ENCODE peak calls at places on chromosomes 16 and 17, in seven cellular contexts. I is COR-L47; Y is activated naive CD8-positive, alpha-beta T cell treated with anti-CD3 and anti-CD28 coated beads for 36 hours; H is stimulated activated CD8-positive, alpha-beta memory T cell treated with anti-CD3 and anti-CD28 coated beads, Interleukin-4, amount 100 ng/mL, for 1 hour; S is NCI-H2107; T is pancreas; W is NCI-H526. K is an unnamed sample.

GRCh38 chr17:48577946-48578615 is at the start of gene HOXB4:
- DNase-seq in I (peak), Y (peak), H (peak), S (peak), T (peak), W (peak), K (peak)

GRCh38 chr17:79933863-79934652 is 94.8 kb upstream of the CBX4 start:
- DNase-seq in I (no peak), Y (no peak), H (no peak), S (no peak), T (no peak), W (no peak), K (peak)

GRCh38 chr16:9901-10665 is 43.3 kb downstream of the POLR3K start:
- DNase-seq in I (no peak), Y (no peak), H (no peak), S (no peak), T (no peak), W (no peak), K (no peak)

GRCh38 chr17:16491131-16491702 is 776 bp downstream of the LRRC75A start:
- DNase-seq in I (no peak), Y (peak), H (no peak), S (no peak), T (no peak), W (peak), K (no peak)

GRCh38 chr16:55225972-55226542 is 97.9 kb upstream of the IRX6 start:
- DNase-seq in I (no peak), Y (no peak), H (no peak), S (no peak), T (no peak), W (no peak), K (no peak)

GRCh38 chr17:79720705-79721295 is 9.9 kb upstream of the ENPP7 start:
- DNase-seq in I (no peak), Y (no peak), H (no peak), S (no peak), T (no peak), W (no peak), K (no peak)

GRCh38 chr17:49858796-49859195 is 10.9 kb upstream of the TAC4 start:
- DNase-seq in I (no peak), Y (no peak), H (no peak), S (no peak), T (no peak), W (no peak), K (no peak)

GRCh38 chr16:24853169-24853824 is 7.5 kb downstream of the SLC5A11 start:
- DNase-seq in I (no peak), Y (no peak), H (no peak), S (no peak), T (no peak), W (no peak), K (no peak)

GRCh38 chr16:48409839-48410610 is 24.8 kb upstream of the SIAH1 start:
- DNase-seq in I (no peak), Y (no peak), H (no peak), S (no peak), T (no peak), W (no peak), K (peak)

GRCh38 chr16:8714143-8714542 is 39.7 kb downstream of the ABAT start:
- DNase-seq in I (no peak), Y (no peak), H (no peak), S (no peak), T (no peak), W (no peak), K (no peak)

GRCh38 chr16:29779474-29779873 is 1.4 kb downstream of the ZG16 start:
- DNase-seq in I (no peak), Y (no peak), H (no peak), S (no peak), T (no peak), W (no peak), K (no peak)

GRCh38 chr17:75829747-75830146 is 14.5 kb downstream of the UNC13D start:
- DNase-seq in I (no peak), Y (no peak), H (no peak), S (no peak), T (no peak), W (no peak), K (no peak)

GRCh38 chr16:89330177-89330856 is 112.8 kb downstream of the ZNF778 start:
- DNase-seq in I (peak), Y (peak), H (no peak), S (no peak), T (peak), W (no peak), K (peak)

GRCh38 chr17:41962111-41962510 is 4.5 kb upstream of the CNP start:
- DNase-seq in I (no peak), Y (no peak), H (no peak), S (no peak), T (peak), W (no peak), K (no peak)

GRCh38 chr16:87326151-87326571 is 9.0 kb upstream of the C16orf95 start:
- DNase-seq in I (no peak), Y (no peak), H (no peak), S (no peak), T (no peak), W (no peak), K (no peak)

GRCh38 chr16:78413651-78414050 is 314.2 kb downstream of the WWOX start:
- DNase-seq in I (no peak), Y (no peak), H (no peak), S (no peak), T (no peak), W (no peak), K (no peak)

GRCh38 chr17:8900626-8901585 is 33.4 kb upstream of the PIK3R6 start:
- DNase-seq in I (no peak), Y (peak), H (no peak), S (no peak), T (peak), W (no peak), K (no peak)

GRCh38 chr17:37546242-37546641 is 56.6 kb downstream of the DUSP14 start:
- DNase-seq in I (no peak), Y (no peak), H (no peak), S (no peak), T (no peak), W (no peak), K (no peak)

GRCh38 chr16:89553733-89554132 is 6.7 kb upstream of the RPL13 start:
- DNase-seq in I (no peak), Y (no peak), H (no peak), S (no peak), T (no peak), W (no peak), K (no peak)

GRCh38 chr16:89845417-89845816 is 17.1 kb downstream of the SPIRE2 start:
- DNase-seq in I (no peak), Y (peak), H (no peak), S (no peak), T (no peak), W (no peak), K (no peak)

GRCh38 chr16:82358161-82358560 is 188.1 kb upstream of the MPHOSPH6 start:
- DNase-seq in I (no peak), Y (no peak), H (no peak), S (no peak), T (no peak), W (no peak), K (no peak)

GRCh38 chr17:80866050-80866793 is 125.4 kb upstream of the CHMP6 start:
- DNase-seq in I (peak), Y (peak), H (peak), S (peak), T (no peak), W (peak), K (peak)

GRCh38 chr17:10349403-10349802 is 23.4 kb downstream of the MYH13 start:
- DNase-seq in I (no peak), Y (no peak), H (no peak), S (no peak), T (no peak), W (peak), K (no peak)

GRCh38 chr16:23728112-23728477 is 15.1 kb upstream of the ERN2 start:
- DNase-seq in I (no peak), Y (no peak), H (no peak), S (no peak), T (no peak), W (no peak), K (no peak)

GRCh38 chr17:50028207-50029120 is 27.4 kb upstream of the ITGA3 start:
- DNase-seq in I (no peak), Y (no peak), H (no peak), S (no peak), T (peak), W (no peak), K (peak)

GRCh38 chr17:45408611-45409421 is 23.9 kb downstream of the ARHGAP27 start:
- DNase-seq in I (no peak), Y (no peak), H (no peak), S (no peak), T (no peak), W (no peak), K (no peak)

GRCh38 chr17:74237321-74237720 is 23.9 kb downstream of the TTYH2 start:
- DNase-seq in I (no peak), Y (no peak), H (no peak), S (no peak), T (no peak), W (no peak), K (no peak)